ENCODE peak calls at places on chromosomes 5 and 9, in ten cellular contexts. T is H1, Q is PC-3, A is HCT116, L is IMR-90, U is fibroblast of lung, N is OCI-LY7, M is GM23248, Y is endothelial cell of umbilical vein, Z is neuronal stem cell. I is an unnamed sample. For H3K4me1, the result is how much of the 10 kb centered on the place peaks cover.

GRCh38 chr9:97565262-97565661 is 63.8 kb downstream of the TMOD1 start:
- DNase-seq in T (no peak), Q (no peak), A (no peak), L (no peak), U (no peak), N (no peak), M (no peak), Y (no peak), Z (no peak), I (no peak)

GRCh38 chr5:72556351-72557146 is 49.3 kb upstream of the ZNF366 start:
- DNase-seq in T (peak), Q (peak), A (no peak), L (peak), U (peak), N (peak), M (peak), Y (peak), Z (peak), I (no peak)

GRCh38 chr5:173829826-173830225 is 58.3 kb upstream of the CPEB4 start:
- DNase-seq in T (no peak), Q (peak), A (no peak), L (peak), U (peak), N (peak), M (peak), Y (no peak), Z (no peak), I (no peak)

GRCh38 chr9:121975801-121976277 is 117.3 kb downstream of the TTLL11 start:
- DNase-seq in T (no peak), Q (peak), A (peak), L (peak), U (peak), N (no peak), M (peak), Y (no peak), Z (no peak), I (no peak)

GRCh38 chr9:97660345-97660744 is 26.7 kb downstream of the NCBP1 start:
- DNase-seq in T (no peak), Q (no peak), A (no peak), L (no peak), U (no peak), N (no peak), M (no peak), Y (no peak), Z (no peak), I (no peak)

GRCh38 chr9:95268681-95269080 is 48.8 kb downstream of the FANCC start:
- DNase-seq in T (no peak), Q (peak), A (peak), L (peak), U (peak), N (peak), M (peak), Y (peak), Z (no peak), I (peak)

GRCh38 chr5:6349387-6349786 is 29.0 kb downstream of the MED10 start:
- DNase-seq in T (no peak), Q (peak), A (no peak), L (no peak), U (no peak), N (no peak), M (no peak), Y (no peak), Z (no peak), I (no peak)

GRCh38 chr9:33320230-33320567 is 29.9 kb downstream of the NFX1 start:
- DNase-seq in T (no peak), Q (no peak), A (no peak), L (no peak), U (no peak), N (no peak), M (peak), Y (no peak), Z (no peak), I (no peak)

GRCh38 chr9:135154050-135154570 is 66.6 kb downstream of the OLFM1 start:
- DNase-seq in T (no peak), Q (no peak), A (no peak), L (no peak), U (no peak), N (no peak), M (no peak), Y (no peak), Z (no peak), I (no peak)

GRCh38 chr5:126471875-126472537 is 48.8 kb downstream of the GRAMD2B start:
- DNase-seq in T (no peak), Q (peak), A (no peak), L (peak), U (peak), N (no peak), M (peak), Y (peak), Z (no peak), I (no peak)
- H2AFZ ChIP-seq in T (no peak), Q (no peak), A (no peak), L (no peak), U (no peak), N (no peak), M (no peak), Y (no peak), Z (no peak), I (no peak)

DNA sequence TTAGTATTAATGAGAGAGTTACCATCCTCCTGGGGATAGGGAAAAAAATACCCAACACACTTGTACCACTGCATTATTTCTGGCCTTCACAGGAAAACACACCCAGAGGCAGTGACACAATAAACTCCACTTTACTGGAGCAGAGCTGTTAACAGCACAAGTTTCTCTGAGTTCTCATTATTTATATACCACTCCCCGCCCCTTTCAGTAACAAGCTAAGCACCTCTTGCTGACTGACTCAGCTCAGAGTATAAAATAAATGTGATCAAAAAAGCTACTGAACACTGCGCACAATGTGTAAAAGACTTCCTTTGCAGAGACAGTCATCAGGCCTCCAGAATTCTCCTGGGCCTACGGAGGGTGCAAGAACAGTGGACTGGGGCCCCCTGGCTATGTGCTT is 21.6 kb downstream of the KLF9 start:
- DNase-seq in T (no peak), Q (no peak), A (no peak), L (no peak), U (no peak), N (no peak), M (no peak), Y (no peak), Z (no peak), I (no peak)
- H3K4me1 ChIP-seq in T (under half), Q (under half), A (under half), L (under half), U (under half), N (under half), M (under half), Y (under half), Z (under half), I (under half)

GRCh38 chr5:157132302-157132612 is 10.4 kb downstream of the MED7 start:
- DNase-seq in T (no peak), Q (no peak), A (no peak), L (no peak), U (no peak), N (no peak), M (no peak), Y (no peak), Z (no peak), I (no peak)

GRCh38 chr5:157130933-157131332 is 11.7 kb downstream of the MED7 start:
- DNase-seq in T (no peak), Q (no peak), A (no peak), L (peak), U (peak), N (peak), M (no peak), Y (no peak), Z (no peak), I (peak)
- H3K4me3 ChIP-seq in T (no peak), Q (no peak), A (no peak), L (no peak), U (no peak), N (no peak), M (no peak), Y (no peak), Z (no peak), I (no peak)

DNA sequence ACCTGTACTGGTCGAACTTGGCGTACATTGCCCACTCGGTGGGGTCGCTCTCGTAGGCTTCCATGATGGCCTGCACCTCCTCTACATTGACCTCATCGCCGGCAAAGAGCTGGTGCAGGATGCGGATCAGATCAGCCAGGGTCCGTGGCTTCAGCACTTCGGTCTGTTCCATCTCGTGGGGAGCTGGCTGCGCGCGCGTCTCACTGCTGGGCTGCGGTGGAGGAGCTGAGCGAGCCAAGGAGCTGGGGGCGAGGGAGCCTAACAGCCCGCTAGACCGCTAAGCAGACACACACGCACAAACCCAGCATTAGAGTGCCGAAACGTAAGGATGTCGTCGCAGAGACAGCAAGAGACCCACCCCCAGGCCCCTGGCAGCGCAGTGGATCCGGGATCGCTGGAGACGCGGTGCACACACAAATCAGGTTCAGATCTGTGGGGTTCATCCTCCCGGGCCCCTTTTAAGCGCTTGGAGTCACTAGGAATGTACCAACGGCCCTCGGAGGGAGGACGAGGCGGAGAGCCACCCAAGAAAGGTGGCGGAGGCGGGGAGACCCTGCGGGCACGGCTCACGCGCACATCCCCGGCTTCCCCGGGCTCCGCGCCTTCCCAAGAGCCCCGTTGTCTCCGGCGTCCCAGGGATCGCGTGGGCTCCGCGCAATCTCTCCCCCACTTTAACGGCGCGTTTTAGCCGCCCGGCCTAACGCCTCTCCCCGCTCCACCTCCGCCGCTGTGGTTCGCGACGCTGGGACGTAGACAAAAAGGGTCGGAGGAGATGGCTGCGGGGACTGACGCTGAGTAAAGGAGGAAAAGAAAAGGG is at the start of gene CDO1:
- DNase-seq in T (peak), Q (no peak), A (no peak), L (peak), U (peak), N (no peak), M (peak), Y (peak), Z (peak), I (no peak)
- H2AFZ ChIP-seq in T (peak), Q (no peak), A (no peak), L (peak), U (peak), N (no peak), M (peak), Y (peak), Z (peak), I (no peak)

I was measured in Karpas-422.